ENCODE peak calls at places on chromosome 7, in four cellular contexts. A is adrenal gland, G is ovary, Q is stomach. N is an unnamed sample.

GRCh38 chr7:132553031-132553430 is 23.2 kb downstream of the PLXNA4 start:
- DNase-seq in G (no peak), A (no peak), Q (no peak), N (no peak)

GRCh38 chr7:143974457-143974856 is 19.8 kb downstream of the OR2F1 start:
- DNase-seq in A (no peak), Q (no peak), G (no peak), N (no peak)

GRCh38 chr7:50599385-50599784 is 34.2 kb upstream of the DDC start:
- DNase-seq in Q (no peak), A (no peak), G (no peak), N (no peak)

GRCh38 chr7:113710310-113711106 is 208.3 kb downstream of the PPP1R3A start:
- DNase-seq in G (no peak), A (peak), Q (no peak), N (peak)

GRCh38 chr7:44180631-44181030 is 8.6 kb downstream of the GCK start:
- DNase-seq in G (no peak), Q (no peak), A (no peak), N (no peak)

GRCh38 chr7:18610331-18610948 is 114.9 kb downstream of the HDAC9 start:
- DNase-seq in Q (no peak), A (no peak), G (no peak), N (peak)

GRCh38 chr7:34062826-34063225 is 157.5 kb downstream of the BMPER start:
- DNase-seq in G (no peak), Q (no peak), A (no peak), N (no peak)

GRCh38 chr7:69002416-69002815 is 595.9 kb upstream of the AUTS2 start:
- DNase-seq in A (no peak), G (no peak), Q (no peak), N (no peak)

GRCh38 chr7:2968176-2968575 is 75.5 kb downstream of the CARD11 start:
- DNase-seq in A (peak), G (no peak), Q (peak), N (no peak)

GRCh38 chr7:38307640-38308039 is 34.2 kb upstream of the TARP start:
- DNase-seq in Q (no peak), A (no peak), G (no peak), N (no peak)

GRCh38 chr7:40058636-40059035 is 75.8 kb downstream of the MPLKIP start:
- DNase-seq in Q (no peak), A (no peak), G (no peak), N (no peak)

GRCh38 chr7:90238017-90238416 is 7.0 kb upstream of the CFAP69 start:
- DNase-seq in G (no peak), A (no peak), Q (no peak), N (no peak)

GRCh38 chr7:112290065-112290464 is 83.6 kb downstream of the ZNF277 start:
- DNase-seq in A (no peak), G (no peak), Q (no peak), N (peak)

GRCh38 chr7:12772768-12773167 is 85.3 kb downstream of the ARL4A start:
- DNase-seq in G (no peak), A (no peak), Q (no peak), N (no peak)

GRCh38 chr7:4049202-4049601 is 632.9 kb upstream of the FOXK1 start:
- DNase-seq in A (peak), Q (no peak), G (no peak), N (no peak)

GRCh38 chr7:30433082-30433481 is 45.5 kb downstream of the NOD1 start:
- DNase-seq in A (peak), G (no peak), Q (peak), N (no peak)

GRCh38 chr7:117012284-117013174 is 59.2 kb downstream of the ST7 start:
- DNase-seq in G (no peak), A (no peak), Q (no peak), N (no peak)

GRCh38 chr7:146652176-146652575 is 535.6 kb downstream of the CNTNAP2 start:
- DNase-seq in A (no peak), G (no peak), Q (no peak), N (no peak)

GRCh38 chr7:143965280-143965679 is 10.6 kb downstream of the OR2F1 start:
- DNase-seq in Q (no peak), G (no peak), A (no peak), N (no peak)

GRCh38 chr7:2860627-2861133 is 16.6 kb upstream of the GNA12 start:
- DNase-seq in G (no peak), Q (peak), A (peak), N (no peak)

GRCh38 chr7:101156866-101157589 is 2.8 kb downstream of the AP1S1 start:
- DNase-seq in Q (no peak), A (no peak), G (no peak), N (no peak)

GRCh38 chr7:35648367-35648766 is 46.6 kb downstream of the HERPUD2 start:
- DNase-seq in G (no peak), Q (no peak), A (no peak), N (no peak)

GRCh38 chr7:112782498-112782897 is 7.7 kb downstream of the TMEM168 start:
- DNase-seq in Q (no peak), A (no peak), G (no peak), N (no peak)

GRCh38 chr7:16268821-16269768 is 152.2 kb downstream of the CRPPA start:
- DNase-seq in Q (no peak), A (no peak), G (no peak), N (no peak)

GRCh38 chr7:2812119-2812487 is 32.0 kb downstream of the GNA12 start:
- DNase-seq in Q (no peak), G (peak), A (peak), N (no peak)

GRCh38 chr7:31896929-31897328 is 173.3 kb downstream of the PDE1C start:
- DNase-seq in G (no peak), A (no peak), Q (no peak), N (no peak)

GRCh38 chr7:75639071-75639892 is 99.5 kb downstream of the HIP1 start:
- DNase-seq in A (peak), Q (peak), G (peak), N (peak)
- TF ChIP-seq POLR2A in A (no peak), Q (no peak), G (peak), N (peak)

DNA sequence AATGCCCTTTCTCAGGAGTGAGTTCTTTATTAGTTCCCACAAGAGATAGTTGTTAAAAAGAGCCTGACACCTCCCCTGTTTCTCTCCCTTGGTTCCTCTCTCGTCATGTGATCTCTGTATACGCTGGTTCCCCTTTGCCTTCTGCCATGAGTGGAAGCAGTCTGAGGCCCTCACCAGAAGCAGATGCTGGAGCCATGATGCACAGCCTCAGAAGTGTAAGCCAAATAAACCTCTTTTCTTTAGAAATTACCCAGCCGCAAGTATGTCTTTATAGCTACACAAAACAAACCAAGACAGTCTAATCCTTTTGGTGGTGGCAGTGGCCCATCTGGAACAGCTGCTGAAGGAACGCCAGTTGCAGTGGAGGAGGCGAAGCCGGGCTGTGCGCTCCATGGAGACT is 9.3 kb downstream of the DNAJB9 start:
- DNase-seq in Q (no peak), G (no peak), A (no peak), N (no peak)
- TF ChIP-seq POLR2A in Q (no peak), G (no peak), A (no peak), N (no peak)

GRCh38 chr7:5526190-5527037 is 102.8 kb upstream of the TNRC18 start:
- DNase-seq in A (peak), G (peak), Q (peak), N (no peak)
- TF ChIP-seq POLR2A in A (peak), G (no peak), Q (peak), N (peak)

GRCh38 chr7:56083150-56083785 is 9.5 kb downstream of the PHKG1 start:
- DNase-seq in G (peak), A (peak), Q (no peak), N (no peak)
- TF ChIP-seq POLR2A in G (no peak), A (no peak), Q (no peak), N (no peak)

GRCh38 chr7:17371656-17372524 is 73.4 kb downstream of the AHR start:
- DNase-seq in Q (no peak), A (no peak), G (no peak), N (peak)
- TF ChIP-seq POLR2A in Q (no peak), A (no peak), G (no peak), N (no peak)

GRCh38 chr7:55538538-55538937 is 33.8 kb downstream of the VOPP1 start:
- DNase-seq in A (no peak), G (no peak), Q (no peak), N (peak)
- TF ChIP-seq POLR2A in A (no peak), G (no peak), Q (no peak), N (no peak)

GRCh38 chr7:129169705-129170319 is 18.6 kb upstream of the SMO start:
- DNase-seq in G (no peak), A (no peak), Q (no peak), N (no peak)
- TF ChIP-seq POLR2A in G (no peak), A (no peak), Q (no peak), N (no peak)

N was measured in H54.